ENCODE peak calls at places on chromosomes 6 and 20, in seven cellular contexts. R is SK-MEL-5, L is T-helper 1 cell, S is GM12865, C is left ventricle myocardium inferior, B is aorta, H is AG08395. D is an unnamed sample.
A peak's percentile ranks its signal among the peaks of the same experiment; 100 is the strongest.

GRCh38 chr20:62554898-62555641 is 79.3 kb upstream of the GATA5 start:
- DNase-seq in R (no peak), L (no peak), S (no peak), C (no peak), B (no peak), H (no peak), D (no peak)

GRCh38 chr6:15615837-15616236 is 47.0 kb downstream of the DTNBP1 start:
- DNase-seq in R (peak; percentile 17), L (no peak), S (peak; percentile 13), C (no peak), B (no peak), H (no peak), D (no peak)

GRCh38 chr20:50514750-50515149 is 4.6 kb downstream of the PTPN1 start:
- DNase-seq in R (no peak), L (no peak), S (peak; percentile 85), C (no peak), B (no peak), H (no peak), D (no peak)

GRCh38 chr6:121222656-121223055 is 111.6 kb downstream of the TBC1D32 start:
- DNase-seq in R (peak; percentile 34), L (no peak), S (no peak), C (no peak), B (no peak), H (peak; percentile 46), D (no peak)

GRCh38 chr6:41553405-41553999 is 7.3 kb downstream of the FOXP4 start:
- DNase-seq in R (no peak), L (no peak), S (no peak), C (no peak), B (no peak), H (no peak), D (no peak)

GRCh38 chr6:3075522-3076113 is 7.3 kb downstream of the RIPK1 start:
- DNase-seq in R (no peak), L (no peak), S (no peak), C (no peak), B (no peak), H (no peak), D (no peak)

GRCh38 chr6:3899970-3900439 is 50.8 kb downstream of the FAM50B start:
- DNase-seq in R (no peak), L (no peak), S (no peak), C (no peak), B (no peak), H (no peak), D (no peak)

GRCh38 chr20:20480126-20480525 is 112.2 kb downstream of the INSM1 start:
- DNase-seq in R (no peak), L (no peak), S (no peak), C (no peak), B (no peak), H (no peak), D (no peak)

GRCh38 chr20:32672982-32673727 is 586 bp downstream of the C20orf203 start:
- DNase-seq in R (no peak), L (no peak), S (peak; percentile 80), C (no peak), B (no peak), H (no peak), D (no peak)

GRCh38 chr6:30757261-30757935 is 13.1 kb upstream of the IER3 start:
- DNase-seq in R (no peak), L (no peak), S (peak; percentile 79), C (peak; percentile 53), B (no peak), H (no peak), D (no peak)

GRCh38 chr20:63434599-63435378 is 37.7 kb downstream of the KCNQ2 start:
- DNase-seq in R (peak; percentile 86), L (peak; percentile 38), S (peak; percentile 86), C (peak; percentile 64), B (no peak), H (peak; percentile 84), D (no peak)

GRCh38 chr6:7463785-7464184 is 74.2 kb downstream of the RIOK1 start:
- DNase-seq in R (no peak), L (no peak), S (no peak), C (no peak), B (no peak), H (no peak), D (no peak)

D was measured in mesothelial cell of epicardium.